ENCODE peak calls at places on chromosomes 3 and 15, in eight cellular contexts. Q, R, T, Y, P, X, A and F are unnamed samples.

GRCh38 chr3:49007068-49007770 is at the start of gene WDR6:
- DNase-seq in Q (peak), R (peak), T (peak), Y (peak), P (peak), X (peak), A (peak), F (peak)

GRCh38 chr3:113441051-113441770 is at the start of gene CFAP44:
- DNase-seq in Q (peak), R (peak), T (peak), Y (peak), P (peak), X (peak), A (no peak), F (peak)

GRCh38 chr15:70172124-70172523 is 74.4 kb upstream of the TLE3 start:
- DNase-seq in Q (no peak), R (no peak), T (no peak), Y (no peak), P (no peak), X (no peak), A (no peak), F (no peak)

GRCh38 chr15:76286231-76286879 is 24.9 kb downstream of the ETFA start:
- DNase-seq in Q (no peak), R (peak), T (no peak), Y (no peak), P (no peak), X (no peak), A (no peak), F (peak)

GRCh38 chr15:88693191-88693590 is 54.4 kb downstream of the ISG20 start:
- DNase-seq in Q (no peak), R (no peak), T (no peak), Y (no peak), P (no peak), X (no peak), A (no peak), F (no peak)

GRCh38 chr15:96345560-96346389 is 15.3 kb downstream of the NR2F2 start:
- DNase-seq in Q (peak), R (no peak), T (no peak), Y (peak), P (peak), X (no peak), A (no peak), F (no peak)

GRCh38 chr3:56157693-56158092 is 310.6 kb downstream of the ERC2 start:
- DNase-seq in Q (peak), R (no peak), T (no peak), Y (peak), P (no peak), X (no peak), A (peak), F (no peak)

GRCh38 chr3:183298708-183299153 is 45.7 kb downstream of the B3GNT5 start:
- DNase-seq in Q (peak), R (no peak), T (peak), Y (peak), P (peak), X (peak), A (no peak), F (no peak)

GRCh38 chr15:63126726-63127125 is 5.1 kb downstream of the LACTB start:
- DNase-seq in Q (no peak), R (no peak), T (no peak), Y (no peak), P (no peak), X (no peak), A (no peak), F (no peak)